ENCODE peak calls at places on chromosomes 4 and X, in six cellular contexts. One of them, this sample, is unnamed. For H3K9me3, the result is how much of the 10 kb centered on the place peaks cover.

GRCh38 chrX:139881572-139881971 is 51.3 kb downstream of the ATP11C start:
- DNase-seq in uterus: no peak
- DNase-seq in lower lobe of right lung: no peak
- DNase-seq in K562: no peak
- DNase-seq in CD4-positive, alpha-beta T cell: no peak
- DNase-seq in spleen: no peak
- DNase-seq in this sample: no peak

GRCh38 chrX:19121898-19122640 is at the start of gene ADGRG2:
- DNase-seq in uterus: no peak
- DNase-seq in lower lobe of right lung: peak
- DNase-seq in K562: no peak
- DNase-seq in CD4-positive, alpha-beta T cell: no peak
- DNase-seq in spleen: no peak
- DNase-seq in this sample: peak

GRCh38 chrX:70434914-70435586 is 9.6 kb upstream of the DLG3 start:
- DNase-seq in uterus: peak
- DNase-seq in lower lobe of right lung: no peak
- DNase-seq in K562: no peak
- DNase-seq in CD4-positive, alpha-beta T cell: no peak
- DNase-seq in spleen: no peak
- DNase-seq in this sample: no peak

GRCh38 chr4:110193822-110194761 is 4.3 kb downstream of the ELOVL6 start:
- DNase-seq in uterus: peak
- DNase-seq in lower lobe of right lung: peak
- DNase-seq in K562: peak
- DNase-seq in CD4-positive, alpha-beta T cell: peak
- DNase-seq in spleen: peak
- DNase-seq in this sample: peak

GRCh38 chr4:55181606-55182005 is 56.2 kb upstream of the KDR start:
- DNase-seq in uterus: no peak
- DNase-seq in lower lobe of right lung: no peak
- DNase-seq in K562: no peak
- DNase-seq in CD4-positive, alpha-beta T cell: no peak
- DNase-seq in spleen: no peak
- DNase-seq in this sample: no peak

GRCh38 chrX:40310016-40310415 is 212.3 kb upstream of the BCOR start:
- DNase-seq in uterus: no peak
- DNase-seq in lower lobe of right lung: no peak
- DNase-seq in K562: no peak
- DNase-seq in CD4-positive, alpha-beta T cell: no peak
- DNase-seq in spleen: no peak
- DNase-seq in this sample: no peak

GRCh38 chr4:84767163-84767562 is 184.2 kb downstream of the CDS1 start:
- DNase-seq in uterus: no peak
- DNase-seq in lower lobe of right lung: no peak
- DNase-seq in K562: no peak
- DNase-seq in CD4-positive, alpha-beta T cell: no peak
- DNase-seq in spleen: no peak
- DNase-seq in this sample: no peak

GRCh38 chr4:102713096-102713495 is 47.7 kb downstream of the MANBA start:
- DNase-seq in uterus: no peak
- DNase-seq in lower lobe of right lung: no peak
- DNase-seq in K562: no peak
- DNase-seq in CD4-positive, alpha-beta T cell: no peak
- DNase-seq in spleen: no peak
- DNase-seq in this sample: no peak

GRCh38 chr4:1241466-1241935 is 7.4 kb downstream of the CTBP1 start:
- DNase-seq in uterus: no peak
- DNase-seq in lower lobe of right lung: no peak
- DNase-seq in K562: no peak
- DNase-seq in CD4-positive, alpha-beta T cell: peak
- DNase-seq in spleen: peak
- DNase-seq in this sample: no peak

GRCh38 chrX:84453351-84454246 is 48.7 kb downstream of the HDX start:
- DNase-seq in uterus: no peak
- DNase-seq in lower lobe of right lung: no peak
- DNase-seq in K562: no peak
- DNase-seq in CD4-positive, alpha-beta T cell: no peak
- DNase-seq in spleen: no peak
- DNase-seq in this sample: no peak

GRCh38 chrX:43349363-43349762 is 306.7 kb upstream of the MAOA start:
- DNase-seq in uterus: no peak
- DNase-seq in lower lobe of right lung: no peak
- DNase-seq in K562: peak
- DNase-seq in CD4-positive, alpha-beta T cell: no peak
- DNase-seq in spleen: peak
- DNase-seq in this sample: peak

GRCh38 chr4:181821039-181822004 is 421.9 kb upstream of the TENM3 start:
- DNase-seq in uterus: no peak
- DNase-seq in lower lobe of right lung: no peak
- DNase-seq in K562: no peak
- DNase-seq in CD4-positive, alpha-beta T cell: no peak
- DNase-seq in spleen: no peak
- DNase-seq in this sample: no peak

GRCh38 chr4:98474408-98474844 is 184.0 kb downstream of the TSPAN5 start:
- DNase-seq in uterus: no peak
- DNase-seq in lower lobe of right lung: no peak
- DNase-seq in K562: no peak
- DNase-seq in CD4-positive, alpha-beta T cell: no peak
- DNase-seq in spleen: no peak
- DNase-seq in this sample: no peak

GRCh38 chr4:104591505-104591904 is 96.8 kb upstream of the CXXC4 start:
- DNase-seq in uterus: no peak
- DNase-seq in lower lobe of right lung: peak
- DNase-seq in K562: no peak
- DNase-seq in CD4-positive, alpha-beta T cell: no peak
- DNase-seq in spleen: no peak
- DNase-seq in this sample: peak

GRCh38 chr4:4810365-4810764 is 49.1 kb upstream of the MSX1 start:
- DNase-seq in uterus: no peak
- DNase-seq in lower lobe of right lung: no peak
- DNase-seq in K562: no peak
- DNase-seq in CD4-positive, alpha-beta T cell: no peak
- DNase-seq in spleen: no peak
- DNase-seq in this sample: no peak

GRCh38 chr4:23706972-23707676 is 182.7 kb downstream of the PPARGC1A start:
- DNase-seq in uterus: no peak
- DNase-seq in lower lobe of right lung: no peak
- DNase-seq in K562: no peak
- DNase-seq in CD4-positive, alpha-beta T cell: no peak
- DNase-seq in spleen: no peak
- DNase-seq in this sample: no peak

GRCh38 chr4:142719854-142720541 is 126.1 kb downstream of the INPP4B start:
- DNase-seq in uterus: no peak
- DNase-seq in lower lobe of right lung: no peak
- DNase-seq in K562: no peak
- DNase-seq in CD4-positive, alpha-beta T cell: no peak
- DNase-seq in spleen: no peak
- DNase-seq in this sample: no peak

GRCh38 chr4:169439244-169439643 is 168.5 kb upstream of the SH3RF1 start:
- DNase-seq in uterus: no peak
- DNase-seq in lower lobe of right lung: no peak
- DNase-seq in K562: no peak
- DNase-seq in CD4-positive, alpha-beta T cell: no peak
- DNase-seq in spleen: no peak
- DNase-seq in this sample: no peak

GRCh38 chr4:82898322-82899243 is 2.0 kb upstream of the THAP9 start:
- DNase-seq in uterus: no peak
- DNase-seq in lower lobe of right lung: no peak
- DNase-seq in K562: no peak
- DNase-seq in CD4-positive, alpha-beta T cell: no peak
- DNase-seq in spleen: no peak
- DNase-seq in this sample: no peak

GRCh38 chr4:126784966-126785580 is 847.7 kb upstream of the INTU start:
- DNase-seq in uterus: no peak
- DNase-seq in lower lobe of right lung: no peak
- DNase-seq in K562: no peak
- DNase-seq in CD4-positive, alpha-beta T cell: no peak
- DNase-seq in spleen: no peak
- DNase-seq in this sample: no peak

GRCh38 chrX:136049608-136050007 is 64.4 kb downstream of the SLC9A6 start:
- DNase-seq in uterus: no peak
- DNase-seq in lower lobe of right lung: no peak
- DNase-seq in K562: no peak
- DNase-seq in CD4-positive, alpha-beta T cell: no peak
- DNase-seq in spleen: no peak
- DNase-seq in this sample: no peak

GRCh38 chr4:10129196-10130185 is 12.9 kb upstream of the WDR1 start:
- DNase-seq in uterus: no peak
- DNase-seq in lower lobe of right lung: no peak
- DNase-seq in K562: no peak
- DNase-seq in CD4-positive, alpha-beta T cell: no peak
- DNase-seq in spleen: no peak
- DNase-seq in this sample: no peak

GRCh38 chr4:56307423-56307822 is 79.9 kb downstream of the AASDH start:
- DNase-seq in uterus: no peak
- DNase-seq in lower lobe of right lung: no peak
- DNase-seq in K562: no peak
- DNase-seq in CD4-positive, alpha-beta T cell: no peak
- DNase-seq in spleen: no peak
- DNase-seq in this sample: no peak

GRCh38 chrX:13489451-13489850 is 80.0 kb upstream of the EGFL6 start:
- DNase-seq in uterus: peak
- DNase-seq in lower lobe of right lung: peak
- DNase-seq in K562: no peak
- DNase-seq in CD4-positive, alpha-beta T cell: no peak
- DNase-seq in spleen: no peak
- DNase-seq in this sample: no peak

GRCh38 chr4:110458494-110459266 is 17.3 kb upstream of the ENPEP start:
- DNase-seq in uterus: no peak
- DNase-seq in lower lobe of right lung: no peak
- DNase-seq in K562: no peak
- DNase-seq in CD4-positive, alpha-beta T cell: no peak
- DNase-seq in spleen: no peak
- DNase-seq in this sample: no peak

GRCh38 chr4:88803600-88804096 is 106.0 kb upstream of the NAP1L5 start:
- DNase-seq in uterus: peak
- DNase-seq in lower lobe of right lung: no peak
- DNase-seq in K562: no peak
- DNase-seq in CD4-positive, alpha-beta T cell: no peak
- DNase-seq in spleen: no peak
- DNase-seq in this sample: no peak

GRCh38 chrX:148049441-148049840 is 68.3 kb downstream of the FMR1NB start:
- DNase-seq in uterus: no peak
- DNase-seq in lower lobe of right lung: no peak
- DNase-seq in K562: peak
- DNase-seq in CD4-positive, alpha-beta T cell: no peak
- DNase-seq in spleen: no peak
- DNase-seq in this sample: no peak

GRCh38 chr4:70703695-70704332 is 15.5 kb downstream of the UTP3 start:
- DNase-seq in uterus: peak
- DNase-seq in lower lobe of right lung: no peak
- DNase-seq in K562: no peak
- DNase-seq in CD4-positive, alpha-beta T cell: no peak
- DNase-seq in spleen: no peak
- DNase-seq in this sample: peak

GRCh38 chr4:39053983-39054382 is 8.0 kb upstream of the KLHL5 start:
- DNase-seq in uterus: no peak
- DNase-seq in lower lobe of right lung: no peak
- DNase-seq in K562: no peak
- DNase-seq in CD4-positive, alpha-beta T cell: no peak
- DNase-seq in spleen: no peak
- DNase-seq in this sample: no peak

GRCh38 chr4:82469776-82470345 is 39.5 kb downstream of the ENOPH1 start:
- DNase-seq in uterus: no peak
- DNase-seq in lower lobe of right lung: no peak
- DNase-seq in K562: no peak
- DNase-seq in CD4-positive, alpha-beta T cell: no peak
- DNase-seq in spleen: no peak
- DNase-seq in this sample: no peak

DNA sequence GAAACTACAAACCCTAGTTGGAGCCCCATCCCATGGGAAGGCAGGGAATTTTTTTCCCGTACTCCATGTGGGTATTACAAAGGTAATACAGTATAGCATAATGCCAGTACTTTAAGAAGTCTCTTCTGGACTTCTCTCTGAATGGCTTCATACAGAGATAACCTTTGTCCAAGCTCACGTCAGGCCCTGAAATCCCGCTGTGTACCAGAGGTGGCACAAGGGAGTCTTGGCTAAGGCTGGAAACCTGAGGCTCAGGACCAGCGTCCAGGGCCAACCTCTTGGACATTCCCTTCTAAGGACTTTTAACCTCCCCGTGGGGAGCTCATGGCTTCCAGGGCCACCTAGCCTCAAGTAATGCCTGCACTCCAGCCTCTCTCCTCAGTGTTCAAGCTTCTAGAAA is 338.9 kb upstream of the FAM241A start:
- DNase-seq in uterus: no peak
- DNase-seq in lower lobe of right lung: no peak
- DNase-seq in K562: no peak
- DNase-seq in CD4-positive, alpha-beta T cell: no peak
- DNase-seq in spleen: no peak
- DNase-seq in this sample: peak
- TF ChIP-seq CTCF in uterus: no peak
- TF ChIP-seq CTCF in lower lobe of right lung: no peak
- TF ChIP-seq CTCF in K562: no peak
- TF ChIP-seq CTCF in CD4-positive, alpha-beta T cell: no peak
- TF ChIP-seq CTCF in spleen: no peak
- TF ChIP-seq CTCF in this sample: peak

GRCh38 chr4:95541094-95541493 is 7.7 kb downstream of the UNC5C start:
- DNase-seq in uterus: no peak
- DNase-seq in lower lobe of right lung: no peak
- DNase-seq in K562: no peak
- DNase-seq in CD4-positive, alpha-beta T cell: no peak
- DNase-seq in spleen: no peak
- DNase-seq in this sample: no peak
- H3K27ac ChIP-seq in uterus: no peak
- H3K27ac ChIP-seq in lower lobe of right lung: no peak
- H3K27ac ChIP-seq in K562: no peak
- H3K27ac ChIP-seq in CD4-positive, alpha-beta T cell: no peak
- H3K27ac ChIP-seq in spleen: peak
- H3K27ac ChIP-seq in this sample: no peak

DNA sequence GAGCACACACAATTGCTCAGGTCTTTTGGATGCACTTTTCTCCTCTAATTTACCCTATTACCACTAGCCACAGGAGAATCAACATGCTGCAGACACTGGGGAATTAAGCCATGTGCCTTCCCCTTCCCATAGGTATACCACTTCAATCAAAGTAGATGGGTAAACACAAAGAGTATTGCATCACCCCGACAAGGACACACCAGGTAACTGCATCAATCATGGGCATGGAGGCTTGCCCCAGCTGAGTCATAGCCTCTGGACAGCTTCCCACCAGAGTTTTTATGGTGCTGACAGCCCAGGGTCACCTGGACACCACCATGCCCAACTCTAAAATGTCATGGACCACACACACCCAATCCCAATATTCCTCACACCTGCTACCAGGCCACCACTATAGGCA is 197.2 kb upstream of the AR start:
- DNase-seq in uterus: no peak
- DNase-seq in lower lobe of right lung: no peak
- DNase-seq in K562: no peak
- DNase-seq in CD4-positive, alpha-beta T cell: no peak
- DNase-seq in spleen: no peak
- DNase-seq in this sample: no peak
- H3K9me3 ChIP-seq in uterus: under half
- H3K9me3 ChIP-seq in lower lobe of right lung: under half
- H3K9me3 ChIP-seq in K562: under half
- H3K9me3 ChIP-seq in CD4-positive, alpha-beta T cell: under half
- H3K9me3 ChIP-seq in spleen: under half
- H3K9me3 ChIP-seq in this sample: under half

GRCh38 chrX:151510203-151510602 is 53.3 kb upstream of the PASD1 start:
- DNase-seq in uterus: no peak
- DNase-seq in lower lobe of right lung: no peak
- DNase-seq in K562: no peak
- DNase-seq in CD4-positive, alpha-beta T cell: no peak
- DNase-seq in spleen: no peak
- DNase-seq in this sample: peak

GRCh38 chrX:151505796-151506195 is 57.7 kb upstream of the PASD1 start:
- DNase-seq in uterus: no peak
- DNase-seq in lower lobe of right lung: no peak
- DNase-seq in K562: peak
- DNase-seq in CD4-positive, alpha-beta T cell: no peak
- DNase-seq in spleen: no peak
- DNase-seq in this sample: peak
- TF ChIP-seq CTCF in uterus: no peak
- TF ChIP-seq CTCF in lower lobe of right lung: peak
- TF ChIP-seq CTCF in K562: peak
- TF ChIP-seq CTCF in CD4-positive, alpha-beta T cell: no peak
- TF ChIP-seq CTCF in spleen: no peak
- TF ChIP-seq CTCF in this sample: peak